ENCODE peak calls at places on chromosomes 6 and 20, in four cellular contexts. W, T, Z and H are unnamed samples.

GRCh38 chr20:8473459-8473858 is 341.4 kb downstream of the PLCB1 start:
- DNase-seq in W (no peak), Z (no peak), T (no peak), H (no peak)

GRCh38 chr20:19964289-19965263 is 52.6 kb upstream of the NAA20 start:
- DNase-seq in W (peak), Z (no peak), T (peak), H (no peak)

GRCh38 chr6:44430322-44430721 is 42.8 kb downstream of the CDC5L start:
- DNase-seq in T (no peak), Z (no peak), W (no peak), H (no peak)

GRCh38 chr6:139262519-139263300 is 29.1 kb downstream of the TXLNB start:
- DNase-seq in Z (peak), W (peak), T (no peak), H (no peak)

GRCh38 chr6:34549804-34550202 is 6.3 kb downstream of the SPDEF start:
- DNase-seq in Z (no peak), W (no peak), T (no peak), H (no peak)

GRCh38 chr6:121112358-121112757 is 221.9 kb downstream of the TBC1D32 start:
- DNase-seq in Z (no peak), W (no peak), T (no peak), H (no peak)

GRCh38 chr6:103769431-103769830 is 1090.3 kb downstream of the HACE1 start:
- DNase-seq in T (no peak), W (no peak), Z (no peak), H (no peak)

GRCh38 chr6:51655517-51655916 is 431.9 kb downstream of the PKHD1 start:
- DNase-seq in W (peak), Z (no peak), T (no peak), H (no peak)

GRCh38 chr20:61951695-61952533 is 113.8 kb downstream of the TAF4 start:
- DNase-seq in T (no peak), Z (no peak), W (no peak), H (no peak)

GRCh38 chr20:63071541-63072181 is 64.9 kb upstream of the BHLHE23 start:
- DNase-seq in Z (peak), W (peak), T (no peak), H (peak)

GRCh38 chr6:81842254-81842653 is 89.8 kb upstream of the TENT5A start:
- DNase-seq in W (no peak), Z (no peak), T (no peak), H (no peak)

GRCh38 chr6:128307671-128308070 is 212.7 kb downstream of the PTPRK start:
- DNase-seq in Z (no peak), W (peak), T (no peak), H (no peak)

GRCh38 chr6:156698239-156699016 is 78.8 kb upstream of the ARID1B start:
- DNase-seq in W (no peak), T (no peak), Z (peak), H (no peak)

GRCh38 chr20:47774081-47774777 is 11.1 kb downstream of the SULF2 start:
- DNase-seq in W (no peak), T (peak), Z (no peak), H (no peak)

GRCh38 chr6:35663001-35663400 is 25.7 kb downstream of the FKBP5 start:
- DNase-seq in W (no peak), Z (no peak), T (no peak), H (no peak)

GRCh38 chr6:156778615-156779205 is 1.5 kb downstream of the ARID1B start:
- DNase-seq in W (no peak), Z (peak), T (peak), H (peak)

GRCh38 chr6:100461920-100462295 is 2.8 kb downstream of the SIM1 start:
- DNase-seq in T (no peak), W (no peak), Z (no peak), H (no peak)

GRCh38 chr6:27872634-27873028 is 39.6 kb downstream of the OR2B2 start:
- DNase-seq in T (no peak), Z (no peak), W (no peak), H (no peak)

GRCh38 chr6:128432394-128432793 is 88.0 kb downstream of the PTPRK start:
- DNase-seq in T (no peak), W (peak), Z (no peak), H (no peak)

DNA sequence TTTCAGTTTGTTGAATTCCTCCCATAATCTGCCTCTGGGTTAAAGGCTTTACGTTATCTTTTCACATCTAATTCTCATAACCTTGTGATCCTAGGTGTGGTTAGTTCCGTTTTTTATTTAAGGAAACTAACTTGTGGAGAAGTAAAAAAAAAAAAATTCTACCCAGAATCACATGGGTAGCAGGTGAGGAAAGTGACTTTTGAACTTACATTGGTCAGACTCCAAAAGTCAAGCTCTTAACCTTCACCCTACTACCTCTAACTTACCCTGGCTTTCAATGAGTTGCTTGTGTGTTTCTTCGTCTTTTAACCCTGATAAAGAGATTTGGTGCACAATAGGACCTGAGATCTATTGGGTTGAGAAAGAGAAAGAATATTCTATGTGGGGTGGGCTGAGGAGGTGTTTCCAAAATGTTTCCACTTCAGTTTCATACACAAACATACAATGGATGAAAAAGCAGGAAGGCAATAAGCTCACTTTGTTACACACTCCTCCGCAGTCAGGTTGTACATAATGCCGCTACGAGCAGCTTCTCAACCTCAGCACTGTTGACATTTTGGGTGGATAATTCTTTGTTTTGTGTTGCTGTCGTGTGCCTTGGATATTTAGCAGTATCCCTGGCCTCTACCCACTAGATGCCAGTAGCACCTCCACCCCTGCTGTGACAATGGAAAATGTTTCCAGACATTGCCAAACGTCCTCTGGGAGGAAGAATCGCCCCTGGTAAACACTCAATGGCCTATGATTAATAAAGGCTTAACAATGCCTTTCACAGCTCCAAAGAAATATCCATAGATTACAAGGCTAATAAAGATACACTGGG is 193.0 kb upstream of the ZNF217 start:
- DNase-seq in T (peak), W (peak), Z (no peak), H (no peak)
- TF ChIP-seq CTCF in T (no peak), W (peak), Z (no peak), H (no peak)

GRCh38 chr20:34530342-34530741 is 14.1 kb downstream of the DYNLRB1 start:
- DNase-seq in Z (no peak), W (no peak), T (no peak), H (no peak)
- TF ChIP-seq CTCF in Z (no peak), W (no peak), T (no peak), H (no peak)

GRCh38 chr6:15811107-15811506 is 148.3 kb upstream of the DTNBP1 start:
- DNase-seq in T (no peak), W (no peak), Z (no peak), H (no peak)
- TF ChIP-seq CTCF in T (no peak), W (no peak), Z (no peak), H (no peak)

GRCh38 chr6:56671160-56671559 is 28.5 kb upstream of the DST start:
- DNase-seq in W (peak), T (no peak), Z (no peak), H (no peak)

GRCh38 chr6:56668158-56668557 is 25.5 kb upstream of the DST start:
- DNase-seq in Z (no peak), W (peak), T (no peak), H (no peak)

GRCh38 chr6:56667336-56667735 is 24.6 kb upstream of the DST start:
- DNase-seq in Z (no peak), W (no peak), T (no peak), H (no peak)

GRCh38 chr6:56669041-56669440 is 26.4 kb upstream of the DST start:
- DNase-seq in Z (no peak), W (no peak), T (no peak), H (no peak)

DNA sequence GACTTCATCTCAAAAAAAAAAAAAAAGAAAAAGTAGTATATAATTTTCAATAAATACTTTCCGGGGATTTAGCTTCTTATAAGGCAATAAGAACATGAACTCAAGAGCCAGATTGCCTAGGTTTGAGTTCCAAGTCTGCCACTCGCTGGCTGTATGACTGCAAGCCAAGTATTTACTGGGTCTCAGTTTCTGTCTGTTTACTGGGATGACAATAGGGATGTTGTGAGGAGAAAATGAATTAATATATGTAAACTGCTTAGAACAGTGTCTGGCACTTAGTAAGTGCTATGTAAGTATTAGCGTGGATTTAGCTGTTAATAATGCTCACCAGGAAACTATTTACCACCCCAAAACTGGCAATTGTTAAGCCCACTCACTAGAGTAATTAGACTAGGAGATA is 26.9 kb upstream of the DST start:
- DNase-seq in W (no peak), T (no peak), Z (no peak), H (no peak)
- TF ChIP-seq CTCF in W (no peak), T (no peak), Z (no peak), H (no peak)

GRCh38 chr6:50091641-50092040 is 41.9 kb upstream of the DEFB112 start:
- DNase-seq in T (no peak), Z (no peak), W (peak), H (no peak)

GRCh38 chr6:50093116-50093937 is 43.6 kb upstream of the DEFB112 start:
- DNase-seq in Z (no peak), T (no peak), W (no peak), H (no peak)

DNA sequence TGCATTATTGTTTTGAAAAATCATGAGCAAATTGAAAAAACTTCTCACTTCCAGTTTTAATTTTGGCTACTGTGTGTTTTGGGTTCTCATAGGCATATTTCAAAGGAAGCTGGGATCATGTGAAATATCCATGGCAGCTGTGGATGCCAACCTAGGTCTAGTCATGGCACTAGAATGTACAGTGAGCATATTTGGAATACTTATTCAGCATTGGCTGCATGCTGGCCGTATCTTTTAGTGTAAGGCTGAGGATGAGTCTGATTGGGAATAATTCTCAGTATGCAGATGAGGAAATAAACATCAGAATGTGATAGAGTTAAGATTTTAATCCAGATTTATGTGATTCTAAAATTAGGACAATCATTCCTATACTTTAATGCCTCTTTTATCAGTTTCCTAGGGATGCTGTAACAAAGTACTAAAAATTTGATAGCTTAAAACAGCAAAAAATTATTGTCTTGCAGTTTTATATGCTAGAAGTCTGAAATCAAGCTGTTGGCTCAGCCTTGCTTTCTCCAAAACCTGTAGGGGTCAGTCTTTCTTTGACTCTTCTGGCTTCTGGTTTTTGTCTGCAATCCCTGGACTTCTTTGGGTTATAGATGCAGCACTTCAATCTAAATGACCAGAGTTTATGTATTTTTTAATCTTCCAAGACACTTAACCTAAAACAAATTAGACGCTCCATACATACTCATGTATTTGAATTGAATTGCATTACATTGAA is 37.7 kb upstream of the DEFB112 start:
- DNase-seq in Z (no peak), T (no peak), W (peak), H (no peak)
- TF ChIP-seq CTCF in Z (no peak), T (no peak), W (no peak), H (no peak)

GRCh38 chr6:30042476-30042875 is 18.6 kb upstream of the POLR1H start:
- DNase-seq in Z (peak), W (no peak), T (no peak), H (no peak)
- TF ChIP-seq CTCF in Z (no peak), W (no peak), T (no peak), H (no peak)

DNA sequence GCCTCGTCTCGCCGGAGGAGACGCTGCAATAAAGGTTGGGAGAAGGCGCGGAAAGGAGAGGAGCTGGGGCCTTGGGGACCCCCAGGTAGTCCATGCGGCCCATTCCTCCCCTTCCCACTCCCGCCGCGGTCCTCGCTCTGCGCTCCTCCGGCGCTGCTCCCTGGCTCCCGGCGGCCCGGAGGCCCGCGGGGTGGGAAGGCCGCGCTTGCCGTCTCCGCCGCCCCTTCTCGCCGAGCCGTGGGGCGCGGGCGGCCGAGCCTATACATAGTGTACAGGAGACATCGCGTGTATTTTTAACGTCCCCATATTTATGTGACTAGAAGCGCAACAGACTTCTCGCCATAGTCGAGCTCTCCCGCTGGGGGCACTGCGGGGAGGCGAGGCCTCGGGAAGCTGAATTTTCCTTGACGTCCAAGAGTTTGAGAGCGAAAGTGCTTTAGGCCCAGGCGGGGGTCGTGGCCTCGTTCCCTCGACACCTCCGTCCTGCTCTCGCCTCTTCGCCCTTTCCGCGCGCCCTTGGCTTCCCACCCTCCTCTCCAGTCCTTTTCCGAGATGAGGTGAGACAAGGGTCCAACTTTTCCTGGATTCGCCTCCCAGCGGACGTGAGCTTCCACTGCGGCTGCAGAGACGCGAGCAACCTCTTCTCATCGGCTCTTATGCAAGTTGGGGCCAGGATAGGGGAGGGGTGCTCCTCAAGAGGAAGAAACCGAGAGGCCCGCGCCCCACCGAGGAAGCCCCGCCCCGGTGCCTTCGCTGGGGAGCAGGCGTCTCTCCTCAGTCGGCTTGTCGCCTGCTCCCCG is 29.0 kb downstream of the SLC12A5 start:
- DNase-seq in W (peak), Z (peak), T (peak), H (peak)
- TF ChIP-seq CTCF in W (peak), Z (peak), T (no peak), H (peak)

DNA sequence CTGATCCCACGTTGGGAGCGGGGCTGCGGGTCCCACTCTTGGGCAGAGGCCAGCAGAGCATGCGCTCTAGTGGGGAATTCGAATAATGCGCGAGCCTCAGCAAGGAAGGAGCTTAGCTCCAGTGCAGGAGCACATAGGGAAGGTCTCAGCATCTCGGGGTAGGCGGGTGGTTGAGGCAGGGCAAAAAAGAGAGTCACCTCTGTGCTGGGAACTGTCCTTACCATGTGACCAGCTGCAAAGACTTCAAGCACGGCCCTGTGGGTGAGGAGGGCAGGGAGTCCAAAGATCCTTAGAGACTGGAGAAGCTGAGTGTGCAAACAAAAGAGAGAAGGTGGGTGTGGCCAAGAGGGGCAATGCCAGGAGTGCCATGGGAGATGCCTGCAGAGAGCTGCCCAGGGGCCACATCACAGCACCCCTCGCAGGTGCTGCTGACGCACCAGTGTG is 79.2 kb upstream of the CD93 start:
- DNase-seq in Z (no peak), T (peak), W (no peak), H (no peak)
- TF ChIP-seq CTCF in Z (no peak), T (no peak), W (no peak), H (no peak)

DNA sequence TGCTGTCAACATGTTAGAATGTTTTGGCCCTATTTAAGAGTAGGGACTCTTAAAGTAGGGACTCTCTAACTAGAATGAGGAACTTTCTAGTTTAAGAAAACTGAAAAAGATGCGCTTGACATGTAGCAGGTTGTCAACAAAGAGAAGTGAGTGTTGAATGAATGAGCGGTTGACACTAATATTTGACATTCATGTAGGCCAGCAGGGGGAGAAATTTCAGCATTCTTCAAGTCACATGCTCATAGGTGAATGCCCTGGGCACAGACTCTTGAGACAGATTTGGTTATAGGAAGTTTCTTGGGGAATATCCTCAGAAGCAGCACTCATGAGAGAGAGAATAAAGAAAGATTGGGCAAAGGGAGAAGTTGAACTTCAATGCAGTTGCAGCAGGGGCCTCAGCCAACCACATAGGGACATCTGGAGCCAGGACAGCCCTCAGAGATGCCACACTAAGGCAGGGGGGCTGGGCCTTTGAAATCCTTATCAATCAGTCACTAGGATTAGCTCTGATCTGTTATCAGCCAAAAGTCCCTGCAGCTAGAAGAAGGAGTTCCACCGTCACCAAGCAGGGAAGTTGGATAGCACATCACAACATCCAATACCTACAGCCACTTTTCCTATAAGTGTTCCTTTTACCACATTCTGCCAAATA is 145.1 kb upstream of the FKBP1C start:
- DNase-seq in T (no peak), W (peak), Z (peak), H (no peak)
- TF ChIP-seq CTCF in T (no peak), W (no peak), Z (no peak), H (peak)

GRCh38 chr20:44536139-44536538 is 14.3 kb upstream of the SERINC3 start:
- DNase-seq in Z (no peak), W (no peak), T (no peak), H (no peak)

GRCh38 chr20:44533928-44534327 is 12.1 kb upstream of the SERINC3 start:
- DNase-seq in Z (no peak), T (no peak), W (no peak), H (no peak)

GRCh38 chr20:44540834-44541233 is 19.0 kb upstream of the SERINC3 start:
- DNase-seq in Z (no peak), W (peak), T (peak), H (no peak)

GRCh38 chr20:44541957-44542356 is 20.1 kb upstream of the SERINC3 start:
- DNase-seq in T (peak), Z (no peak), W (no peak), H (no peak)

GRCh38 chr20:44537993-44538392 is 16.1 kb upstream of the SERINC3 start:
- DNase-seq in T (no peak), Z (no peak), W (no peak), H (no peak)
- TF ChIP-seq CTCF in T (no peak), Z (no peak), W (no peak), H (no peak)